ENCODE peak calls at places on chromosomes 16 and 17, in five cellular contexts. H is breast epithelium, Q is PC-9, D is thoracic aorta, M is mesenchymal stem cell. P is an unnamed sample.

GRCh38 chr17:50945779-50946222 is 79.6 kb upstream of the TOB1 start:
- DNase-seq in H (no peak), Q (no peak), D (no peak), M (no peak), P (no peak)

GRCh38 chr17:29156781-29157180 is 23.4 kb downstream of the MYO18A start:
- DNase-seq in H (no peak), Q (no peak), D (no peak), M (no peak), P (peak; percentile 52)

GRCh38 chr17:74512624-74513084 is 18.6 kb downstream of the CD300LB start:
- DNase-seq in H (peak; percentile 37), Q (no peak), D (no peak), M (no peak), P (no peak)

GRCh38 chr17:42879596-42879985 is 21.0 kb upstream of the G6PC1 start:
- DNase-seq in H (no peak), Q (no peak), D (no peak), M (peak; percentile 72), P (no peak)

GRCh38 chr17:66351053-66351452 is 48.6 kb downstream of the PRKCA start:
- DNase-seq in H (no peak), Q (peak; percentile 10), D (no peak), M (no peak), P (peak; percentile 56)

GRCh38 chr17:73489991-73490390 is 154.3 kb downstream of the SDK2 start:
- DNase-seq in H (no peak), Q (no peak), D (no peak), M (no peak), P (no peak)

GRCh38 chr17:72467841-72468653 is 347.2 kb downstream of the SOX9 start:
- DNase-seq in H (peak; percentile 73), Q (no peak), D (no peak), M (peak; percentile 69), P (no peak)

GRCh38 chr16:66636199-66636598 is 31.7 kb downstream of the CMTM3 start:
- DNase-seq in H (no peak), Q (no peak), D (no peak), M (no peak), P (no peak)

GRCh38 chr16:50683689-50684374 is 2.7 kb upstream of the SNX20 start:
- DNase-seq in H (no peak), Q (no peak), D (no peak), M (no peak), P (no peak)

GRCh38 chr17:29572691-29573557 is 4.4 kb downstream of the TP53I13 start:
- DNase-seq in H (peak; percentile 49), Q (no peak), D (no peak), M (peak; percentile 74), P (peak; percentile 82)

GRCh38 chr16:80682435-80683070 is 121.8 kb downstream of the CDYL2 start:
- DNase-seq in H (no peak), Q (no peak), D (no peak), M (no peak), P (no peak)

GRCh38 chr16:13553453-13553985 is 366.4 kb upstream of the ERCC4 start:
- DNase-seq in H (no peak), Q (no peak), D (no peak), M (no peak), P (no peak)

GRCh38 chr16:84617631-84618427 is at the start of gene COTL1:
- DNase-seq in H (peak; percentile 94), Q (peak; percentile 97), D (peak; percentile 92), M (peak; percentile 98), P (peak; percentile 98)

GRCh38 chr16:49023095-49023494 is 258.5 kb downstream of the CBLN1 start:
- DNase-seq in H (no peak), Q (no peak), D (no peak), M (no peak), P (no peak)

GRCh38 chr17:82825540-82826124 is 14.2 kb downstream of the ZNF750 start:
- DNase-seq in H (no peak), Q (no peak), D (no peak), M (no peak), P (no peak)

GRCh38 chr17:412211-413015 is 59.8 kb upstream of the RPH3AL start:
- DNase-seq in H (no peak), Q (peak; percentile 48), D (no peak), M (peak; percentile 60), P (no peak)

GRCh38 chr16:1913327-1914083 is 4.7 kb downstream of the HS3ST6 start:
- DNase-seq in H (no peak), Q (peak; percentile 80), D (no peak), M (no peak), P (no peak)

GRCh38 chr17:49779730-49780220 is 8.7 kb upstream of the KAT7 start:
- DNase-seq in H (no peak), Q (peak; percentile 6), D (no peak), M (peak; percentile 68), P (no peak)

GRCh38 chr16:80940069-80940856 is 66.4 kb downstream of the CMC2 start:
- DNase-seq in H (no peak), Q (no peak), D (no peak), M (no peak), P (no peak)

GRCh38 chr16:87706278-87707000 is 59.3 kb downstream of the KLHDC4 start:
- DNase-seq in H (no peak), Q (no peak), D (no peak), M (no peak), P (no peak)

GRCh38 chr17:79628861-79629547 is 18.2 kb upstream of the RBFOX3 start:
- DNase-seq in H (peak; percentile 34), Q (no peak), D (no peak), M (no peak), P (peak; percentile 14)

GRCh38 chr17:1275205-1275961 is 4.1 kb upstream of the TRARG1 start:
- DNase-seq in H (no peak), Q (no peak), D (no peak), M (no peak), P (no peak)

GRCh38 chr17:39754958-39755549 is 17.3 kb downstream of the GRB7 start:
- DNase-seq in H (no peak), Q (no peak), D (no peak), M (no peak), P (peak; percentile 55)

GRCh38 chr16:30356401-30357084 is 1.4 kb upstream of the CD2BP2 start:
- DNase-seq in H (no peak), Q (peak; percentile 40), D (no peak), M (no peak), P (no peak)

GRCh38 chr17:40433551-40434384 is 9.5 kb upstream of the IGFBP4 start:
- DNase-seq in H (peak; percentile 51), Q (no peak), D (no peak), M (no peak), P (no peak)

GRCh38 chr16:72367841-72368240 is 195.9 kb upstream of the PMFBP1 start:
- DNase-seq in H (no peak), Q (no peak), D (no peak), M (no peak), P (no peak)

GRCh38 chr16:85587763-85588474 is 25.2 kb upstream of the GSE1 start:
- DNase-seq in H (no peak), Q (no peak), D (no peak), M (no peak), P (no peak)

GRCh38 chr16:30829130-30830071 is 42.4 kb upstream of the ZNF629 start:
- DNase-seq in H (no peak), Q (no peak), D (no peak), M (no peak), P (no peak)

GRCh38 chr17:66944365-66945203 is 19.9 kb upstream of the CACNG4 start:
- DNase-seq in H (peak; percentile 51), Q (peak; percentile 46), D (no peak), M (peak; percentile 27), P (no peak)

GRCh38 chr16:71882505-71883192 is 1.3 kb downstream of the ZNF821 start:
- DNase-seq in H (no peak), Q (peak; percentile 54), D (peak; percentile 47), M (peak; percentile 85), P (no peak)

GRCh38 chr17:19830061-19830460 is 37.7 kb downstream of the ULK2 start:
- DNase-seq in H (no peak), Q (no peak), D (no peak), M (no peak), P (no peak)

GRCh38 chr16:7524419-7524818 is 191.8 kb downstream of the RBFOX1 start:
- DNase-seq in H (no peak), Q (no peak), D (no peak), M (no peak), P (no peak)

GRCh38 chr17:83162035-83162745 is 82.8 kb downstream of the METRNL start:
- DNase-seq in H (peak; percentile 33), Q (no peak), D (no peak), M (no peak), P (no peak)

GRCh38 chr16:13643412-13643811 is 276.5 kb upstream of the ERCC4 start:
- DNase-seq in H (no peak), Q (no peak), D (no peak), M (no peak), P (no peak)

GRCh38 chr16:67968440-67969285 is at the start of gene SLC12A4:
- DNase-seq in H (peak; percentile 76), Q (peak; percentile 87), D (peak; percentile 58), M (peak; percentile 85), P (peak; percentile 89)

DNA sequence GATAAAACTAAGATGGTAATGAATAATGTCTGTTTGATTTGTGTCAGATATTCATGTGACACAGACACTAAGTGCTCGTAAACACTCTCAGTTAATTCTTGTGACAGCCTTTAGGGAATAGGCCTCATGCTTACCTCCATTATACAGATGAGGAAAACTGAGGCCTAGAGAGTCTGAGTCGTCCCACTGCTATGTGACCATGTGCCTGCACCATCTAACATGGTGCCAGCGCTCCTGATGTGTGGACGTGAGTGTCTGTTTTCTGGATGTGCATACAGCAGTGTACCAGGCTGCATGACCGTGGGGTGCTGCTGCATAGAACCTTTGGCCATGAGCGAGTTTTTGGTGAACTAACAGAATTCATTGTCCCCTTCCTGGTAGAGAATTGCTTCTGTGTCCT is 61.8 kb downstream of the MPRIP start:
- DNase-seq in H (no peak), Q (no peak), D (no peak), M (no peak), P (no peak)
- H3K4me1 ChIP-seq in H (peaks cover 8% of the 10 kb centered on the region), Q (peaks cover 34% of the 10 kb centered on the region), D (peaks cover 35% of the 10 kb centered on the region), M (peaks cover 9% of the 10 kb centered on the region), P (peaks cover 97% of the 10 kb centered on the region)

GRCh38 chr16:58503863-58504688 is 4.1 kb downstream of the NDRG4 start:
- DNase-seq in H (peak; percentile 37), Q (no peak), D (no peak), M (no peak), P (no peak)
- H3K27ac ChIP-seq in H (no peak overlapping the region), Q (no peak overlapping the region), D (no peak overlapping the region), M (no peak overlapping the region), P (no peak overlapping the region)

DNA sequence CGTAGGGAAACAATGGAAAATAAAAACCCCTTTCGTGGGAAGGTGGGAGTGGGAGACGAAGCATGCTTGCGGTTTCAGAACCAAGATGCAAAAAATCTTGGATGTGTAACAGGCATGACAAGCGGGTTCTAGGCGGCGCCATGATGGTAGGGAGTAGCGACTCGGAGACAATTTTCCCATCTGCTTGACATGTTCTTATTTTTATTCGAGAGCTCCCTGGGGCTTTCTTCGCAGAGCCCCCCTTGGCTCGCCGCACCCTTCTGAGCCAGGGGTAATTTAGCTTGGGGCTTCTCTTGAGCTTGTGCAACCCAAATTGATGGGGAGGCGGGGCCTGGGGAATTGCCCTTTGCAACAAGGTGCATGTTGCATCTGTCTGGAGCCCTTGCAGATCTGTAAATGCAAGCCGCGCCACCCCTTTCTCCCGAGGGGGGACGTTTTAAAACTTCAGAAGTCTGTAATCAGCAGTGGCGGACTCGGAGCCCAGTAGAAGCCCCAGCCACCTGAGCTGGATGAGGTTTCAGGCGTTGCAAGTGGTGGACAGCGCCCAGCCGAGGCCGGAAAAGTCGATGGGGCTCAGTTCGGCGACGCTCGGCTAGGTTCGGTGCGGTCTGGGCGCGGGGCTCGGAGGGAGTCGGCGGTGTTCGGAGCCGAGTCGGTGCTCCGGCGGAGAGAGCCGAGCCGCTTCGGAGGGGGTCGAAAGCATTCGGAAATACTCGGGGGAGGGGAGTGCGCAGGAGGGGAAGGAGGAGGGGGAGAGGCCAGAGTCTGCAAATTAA is 2.9 kb downstream of the GNAO1 start:
- DNase-seq in H (peak; percentile 87), Q (no peak), D (peak; percentile 20), M (peak; percentile 66), P (peak; percentile 88)
- H3K4me3 ChIP-seq in H (peak overlapping the region; percentile 39), Q (no peak overlapping the region), D (peak overlapping the region; percentile 48), M (peak overlapping the region; percentile 33), P (peak overlapping the region; percentile 36)

GRCh38 chr17:3641717-3642486 is 5.3 kb downstream of the CTNS start:
- DNase-seq in H (no peak), Q (no peak), D (no peak), M (no peak), P (no peak)
- H3K4me1 ChIP-seq in H (no peaks in the 10 kb centered on the region), Q (peaks cover 6% of the 10 kb centered on the region), D (peaks cover 10% of the 10 kb centered on the region), M (peaks cover 22% of the 10 kb centered on the region), P (peaks cover 23% of the 10 kb centered on the region)